ENCODE peak calls at places on chromosomes 3 and 15, in eight cellular contexts. One of them, this sample, is unnamed.

GRCh38 chr3:158802399-158803023 is 657 bp downstream of the MFSD1 start:
- DNase-seq in fibroblast of the aortic adventitia: peak
- DNase-seq in hepatocyte: peak
- DNase-seq in fibroblast of mammary gland: peak
- DNase-seq in testis: peak
- DNase-seq in psoas muscle: peak
- DNase-seq in foreskin fibroblast: no peak
- DNase-seq in Panc1: no peak
- DNase-seq in this sample: no peak

GRCh38 chr3:113117511-113118302 is 93.7 kb upstream of the BOC start:
- DNase-seq in fibroblast of the aortic adventitia: peak
- DNase-seq in hepatocyte: peak
- DNase-seq in fibroblast of mammary gland: peak
- DNase-seq in testis: no peak
- DNase-seq in psoas muscle: no peak
- DNase-seq in foreskin fibroblast: peak
- DNase-seq in Panc1: no peak
- DNase-seq in this sample: no peak

GRCh38 chr3:9682123-9682522 is 21.5 kb upstream of the CPNE9 start:
- DNase-seq in fibroblast of the aortic adventitia: no peak
- DNase-seq in hepatocyte: peak
- DNase-seq in fibroblast of mammary gland: no peak
- DNase-seq in testis: no peak
- DNase-seq in psoas muscle: no peak
- DNase-seq in foreskin fibroblast: no peak
- DNase-seq in Panc1: no peak
- DNase-seq in this sample: no peak

GRCh38 chr3:58008140-58009025 is at the start of gene FLNB:
- DNase-seq in fibroblast of the aortic adventitia: peak
- DNase-seq in hepatocyte: peak
- DNase-seq in fibroblast of mammary gland: peak
- DNase-seq in testis: peak
- DNase-seq in psoas muscle: peak
- DNase-seq in foreskin fibroblast: peak
- DNase-seq in Panc1: no peak
- DNase-seq in this sample: no peak

GRCh38 chr15:27176785-27177406 is 205.9 kb downstream of the GABRG3 start:
- DNase-seq in fibroblast of the aortic adventitia: no peak
- DNase-seq in hepatocyte: no peak
- DNase-seq in fibroblast of mammary gland: no peak
- DNase-seq in testis: no peak
- DNase-seq in psoas muscle: no peak
- DNase-seq in foreskin fibroblast: no peak
- DNase-seq in Panc1: no peak
- DNase-seq in this sample: no peak

GRCh38 chr3:31958721-31959152 is 22.3 kb downstream of the OSBPL10 start:
- DNase-seq in fibroblast of the aortic adventitia: no peak
- DNase-seq in hepatocyte: peak
- DNase-seq in fibroblast of mammary gland: no peak
- DNase-seq in testis: peak
- DNase-seq in psoas muscle: no peak
- DNase-seq in foreskin fibroblast: no peak
- DNase-seq in Panc1: no peak
- DNase-seq in this sample: no peak

GRCh38 chr3:10352146-10352911 is 31.4 kb upstream of the SEC13 start:
- DNase-seq in fibroblast of the aortic adventitia: peak
- DNase-seq in hepatocyte: peak
- DNase-seq in fibroblast of mammary gland: peak
- DNase-seq in testis: no peak
- DNase-seq in psoas muscle: peak
- DNase-seq in foreskin fibroblast: peak
- DNase-seq in Panc1: no peak
- DNase-seq in this sample: no peak

GRCh38 chr3:78986702-78987101 is 781.1 kb downstream of the ROBO1 start:
- DNase-seq in fibroblast of the aortic adventitia: no peak
- DNase-seq in hepatocyte: no peak
- DNase-seq in fibroblast of mammary gland: no peak
- DNase-seq in testis: no peak
- DNase-seq in psoas muscle: no peak
- DNase-seq in foreskin fibroblast: no peak
- DNase-seq in Panc1: no peak
- DNase-seq in this sample: no peak

GRCh38 chr15:58374147-58374546 is 57.6 kb upstream of the LIPC start:
- DNase-seq in fibroblast of the aortic adventitia: no peak
- DNase-seq in hepatocyte: no peak
- DNase-seq in fibroblast of mammary gland: peak
- DNase-seq in testis: no peak
- DNase-seq in psoas muscle: no peak
- DNase-seq in foreskin fibroblast: no peak
- DNase-seq in Panc1: no peak
- DNase-seq in this sample: no peak

GRCh38 chr3:79809106-79809505 is 41.3 kb upstream of the ROBO1 start:
- DNase-seq in fibroblast of the aortic adventitia: no peak
- DNase-seq in hepatocyte: no peak
- DNase-seq in fibroblast of mammary gland: no peak
- DNase-seq in testis: no peak
- DNase-seq in psoas muscle: no peak
- DNase-seq in foreskin fibroblast: no peak
- DNase-seq in Panc1: no peak
- DNase-seq in this sample: no peak

GRCh38 chr3:100207886-100208285 is 52.9 kb upstream of the TBC1D23 start:
- DNase-seq in fibroblast of the aortic adventitia: no peak
- DNase-seq in hepatocyte: no peak
- DNase-seq in fibroblast of mammary gland: no peak
- DNase-seq in testis: no peak
- DNase-seq in psoas muscle: no peak
- DNase-seq in foreskin fibroblast: no peak
- DNase-seq in Panc1: no peak
- DNase-seq in this sample: no peak

GRCh38 chr3:30986551-30986950 is 92.1 kb upstream of the GADL1 start:
- DNase-seq in fibroblast of the aortic adventitia: no peak
- DNase-seq in hepatocyte: no peak
- DNase-seq in fibroblast of mammary gland: no peak
- DNase-seq in testis: no peak
- DNase-seq in psoas muscle: no peak
- DNase-seq in foreskin fibroblast: no peak
- DNase-seq in Panc1: no peak
- DNase-seq in this sample: no peak

DNA sequence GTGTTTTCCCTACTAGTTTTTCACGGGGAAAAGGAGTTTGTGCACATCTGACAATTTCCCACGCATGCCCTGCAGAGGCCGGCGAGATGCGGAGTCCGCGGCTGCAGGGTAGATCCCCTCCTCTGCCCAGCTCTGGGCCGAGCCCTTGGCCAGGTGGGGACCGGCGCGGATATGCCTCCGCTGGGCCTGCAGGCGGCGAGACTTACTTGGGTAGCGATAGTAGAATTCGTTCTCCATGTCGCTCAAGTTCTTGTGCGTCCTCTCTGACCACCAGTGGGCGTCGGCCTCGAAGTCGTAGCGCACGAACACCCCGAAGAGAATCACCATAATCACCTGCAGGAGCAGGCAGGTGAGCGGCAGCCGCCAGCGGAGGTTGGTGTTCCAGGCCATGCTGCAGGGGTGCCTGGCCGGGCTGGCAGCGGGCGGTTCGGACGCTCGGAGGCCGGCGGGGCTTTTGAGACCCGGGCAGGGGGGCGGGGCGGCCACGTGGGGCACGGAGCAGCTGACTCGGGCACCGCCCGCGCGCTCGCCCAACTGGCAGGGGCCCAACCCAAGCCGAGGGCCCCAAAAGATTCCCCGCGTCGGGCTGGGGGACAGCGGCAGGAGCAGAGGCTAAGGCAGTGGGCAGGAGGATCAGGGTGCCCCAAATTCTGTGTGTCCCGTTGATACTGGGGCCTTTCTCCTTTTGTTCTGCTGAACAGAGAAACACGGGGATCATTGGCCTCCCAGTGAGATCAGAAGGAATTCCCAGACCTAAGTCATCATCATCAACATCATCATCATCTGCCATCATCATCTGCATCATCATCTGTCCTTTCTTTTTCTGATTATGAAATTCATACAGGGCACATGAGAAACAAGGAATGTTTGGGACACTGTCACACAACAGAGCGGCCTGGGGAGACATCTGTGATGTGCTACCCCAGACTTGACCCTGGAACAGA is at the start of gene RHCG:
- DNase-seq in fibroblast of the aortic adventitia: peak
- DNase-seq in hepatocyte: peak
- DNase-seq in fibroblast of mammary gland: peak
- DNase-seq in testis: peak
- DNase-seq in psoas muscle: no peak
- DNase-seq in foreskin fibroblast: peak
- DNase-seq in Panc1: no peak
- DNase-seq in this sample: no peak
- TF ChIP-seq CTCF in fibroblast of the aortic adventitia: peak
- TF ChIP-seq CTCF in hepatocyte: peak
- TF ChIP-seq CTCF in fibroblast of mammary gland: peak
- TF ChIP-seq CTCF in testis: peak
- TF ChIP-seq CTCF in psoas muscle: no peak
- TF ChIP-seq CTCF in foreskin fibroblast: peak
- TF ChIP-seq CTCF in Panc1: peak
- TF ChIP-seq CTCF in this sample: peak

GRCh38 chr3:65748326-65748725 is 290.4 kb downstream of the MAGI1 start:
- DNase-seq in fibroblast of the aortic adventitia: no peak
- DNase-seq in hepatocyte: no peak
- DNase-seq in fibroblast of mammary gland: no peak
- DNase-seq in testis: no peak
- DNase-seq in psoas muscle: no peak
- DNase-seq in foreskin fibroblast: no peak
- DNase-seq in Panc1: no peak
- DNase-seq in this sample: no peak

GRCh38 chr3:65749066-65749465 is 289.7 kb downstream of the MAGI1 start:
- DNase-seq in fibroblast of the aortic adventitia: peak
- DNase-seq in hepatocyte: no peak
- DNase-seq in fibroblast of mammary gland: peak
- DNase-seq in testis: no peak
- DNase-seq in psoas muscle: no peak
- DNase-seq in foreskin fibroblast: no peak
- DNase-seq in Panc1: no peak
- DNase-seq in this sample: no peak

GRCh38 chr3:65752636-65753035 is 286.1 kb downstream of the MAGI1 start:
- DNase-seq in fibroblast of the aortic adventitia: no peak
- DNase-seq in hepatocyte: no peak
- DNase-seq in fibroblast of mammary gland: no peak
- DNase-seq in testis: no peak
- DNase-seq in psoas muscle: no peak
- DNase-seq in foreskin fibroblast: no peak
- DNase-seq in Panc1: no peak
- DNase-seq in this sample: no peak

GRCh38 chr3:65746848-65747247 is 291.9 kb downstream of the MAGI1 start:
- DNase-seq in fibroblast of the aortic adventitia: no peak
- DNase-seq in hepatocyte: no peak
- DNase-seq in fibroblast of mammary gland: no peak
- DNase-seq in testis: no peak
- DNase-seq in psoas muscle: no peak
- DNase-seq in foreskin fibroblast: no peak
- DNase-seq in Panc1: no peak
- DNase-seq in this sample: no peak

DNA sequence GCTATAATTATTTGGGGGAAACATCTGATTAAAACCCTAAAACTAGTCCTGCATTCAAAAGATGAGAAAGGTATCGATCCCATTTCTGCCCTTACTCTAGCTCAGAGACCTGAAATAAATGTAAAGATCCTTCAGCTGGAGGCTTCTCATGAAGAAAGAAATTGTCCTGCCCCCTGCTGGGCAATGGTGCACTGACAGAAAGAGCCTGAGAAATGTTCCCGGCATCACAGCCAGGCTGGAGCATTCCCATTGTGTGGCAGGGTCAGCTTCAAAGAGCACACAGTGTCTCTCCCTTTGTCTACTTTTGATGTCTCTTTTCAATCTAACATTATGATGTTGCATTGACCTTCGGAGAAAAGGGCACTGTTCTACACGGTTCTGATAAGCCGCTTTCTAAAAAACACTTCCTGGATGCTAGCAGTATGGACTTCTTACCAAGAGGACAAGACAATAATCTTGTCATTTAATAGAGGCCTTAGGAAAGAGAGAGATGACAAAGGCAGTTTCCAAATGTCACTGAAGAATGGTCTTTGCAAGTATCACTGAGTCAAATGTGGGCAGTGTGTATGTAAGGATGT is 287.5 kb downstream of the MAGI1 start:
- DNase-seq in fibroblast of the aortic adventitia: peak
- DNase-seq in hepatocyte: peak
- DNase-seq in fibroblast of mammary gland: peak
- DNase-seq in testis: peak
- DNase-seq in psoas muscle: no peak
- DNase-seq in foreskin fibroblast: peak
- DNase-seq in Panc1: no peak
- DNase-seq in this sample: no peak
- TF ChIP-seq CTCF in fibroblast of the aortic adventitia: peak
- TF ChIP-seq CTCF in hepatocyte: peak
- TF ChIP-seq CTCF in fibroblast of mammary gland: peak
- TF ChIP-seq CTCF in testis: peak
- TF ChIP-seq CTCF in psoas muscle: peak
- TF ChIP-seq CTCF in foreskin fibroblast: peak
- TF ChIP-seq CTCF in Panc1: peak
- TF ChIP-seq CTCF in this sample: peak

GRCh38 chr15:86903642-86904421 is 824.2 kb downstream of the AGBL1 start:
- DNase-seq in fibroblast of the aortic adventitia: no peak
- DNase-seq in hepatocyte: no peak
- DNase-seq in fibroblast of mammary gland: no peak
- DNase-seq in testis: no peak
- DNase-seq in psoas muscle: no peak
- DNase-seq in foreskin fibroblast: no peak
- DNase-seq in Panc1: no peak
- DNase-seq in this sample: no peak
- TF ChIP-seq CTCF in fibroblast of the aortic adventitia: no peak
- TF ChIP-seq CTCF in hepatocyte: no peak
- TF ChIP-seq CTCF in fibroblast of mammary gland: no peak
- TF ChIP-seq CTCF in testis: no peak
- TF ChIP-seq CTCF in psoas muscle: no peak
- TF ChIP-seq CTCF in foreskin fibroblast: no peak
- TF ChIP-seq CTCF in Panc1: no peak
- TF ChIP-seq CTCF in this sample: no peak

GRCh38 chr3:127749361-127749760 is 73.0 kb downstream of the MGLL start:
- DNase-seq in fibroblast of the aortic adventitia: no peak
- DNase-seq in hepatocyte: no peak
- DNase-seq in fibroblast of mammary gland: no peak
- DNase-seq in testis: no peak
- DNase-seq in psoas muscle: no peak
- DNase-seq in foreskin fibroblast: no peak
- DNase-seq in Panc1: no peak
- DNase-seq in this sample: no peak

GRCh38 chr3:127747066-127747465 is 74.3 kb downstream of the ABTB1 start:
- DNase-seq in fibroblast of the aortic adventitia: no peak
- DNase-seq in hepatocyte: no peak
- DNase-seq in fibroblast of mammary gland: no peak
- DNase-seq in testis: no peak
- DNase-seq in psoas muscle: no peak
- DNase-seq in foreskin fibroblast: no peak
- DNase-seq in Panc1: no peak
- DNase-seq in this sample: no peak

GRCh38 chr3:127746400-127747057 is 73.8 kb downstream of the ABTB1 start:
- DNase-seq in fibroblast of the aortic adventitia: no peak
- DNase-seq in hepatocyte: peak
- DNase-seq in fibroblast of mammary gland: no peak
- DNase-seq in testis: no peak
- DNase-seq in psoas muscle: peak
- DNase-seq in foreskin fibroblast: no peak
- DNase-seq in Panc1: no peak
- DNase-seq in this sample: no peak

GRCh38 chr3:127748754-127749327 is 73.5 kb downstream of the MGLL start:
- DNase-seq in fibroblast of the aortic adventitia: peak
- DNase-seq in hepatocyte: no peak
- DNase-seq in fibroblast of mammary gland: peak
- DNase-seq in testis: no peak
- DNase-seq in psoas muscle: no peak
- DNase-seq in foreskin fibroblast: no peak
- DNase-seq in Panc1: no peak
- DNase-seq in this sample: no peak

GRCh38 chr3:127747751-127748521 is 74.4 kb downstream of the MGLL start:
- DNase-seq in fibroblast of the aortic adventitia: peak
- DNase-seq in hepatocyte: peak
- DNase-seq in fibroblast of mammary gland: peak
- DNase-seq in testis: peak
- DNase-seq in psoas muscle: peak
- DNase-seq in foreskin fibroblast: peak
- DNase-seq in Panc1: no peak
- DNase-seq in this sample: peak
- TF ChIP-seq CTCF in fibroblast of the aortic adventitia: peak
- TF ChIP-seq CTCF in hepatocyte: no peak
- TF ChIP-seq CTCF in fibroblast of mammary gland: peak
- TF ChIP-seq CTCF in testis: peak
- TF ChIP-seq CTCF in psoas muscle: no peak
- TF ChIP-seq CTCF in foreskin fibroblast: peak
- TF ChIP-seq CTCF in Panc1: no peak
- TF ChIP-seq CTCF in this sample: peak